ENCODE peak calls at places on chromosomes 6 and 20, in seven cellular contexts. One of them, this sample, is unnamed.

GRCh38 chr6:96898241-96898851 is 655 bp upstream of the NDUFAF4 start:
- DNase-seq in RCC 7860: no peak
- DNase-seq in fibroblast of lung: peak
- DNase-seq in endothelial cell: no peak
- DNase-seq in stimulated activated CD4-positive, alpha-beta T cell treated with anti-CD3 and anti-CD28 coated beads, Interleukin-4, amount 100 ng/mL, for 24 hours: no peak
- DNase-seq in ascending aorta: no peak
- DNase-seq in left cardiac atrium: no peak
- DNase-seq in this sample: no peak

GRCh38 chr20:24633026-24633425 is 163.6 kb downstream of the SYNDIG1 start:
- DNase-seq in left cardiac atrium: no peak
- DNase-seq in endothelial cell: no peak
- DNase-seq in fibroblast of lung: no peak
- DNase-seq in RCC 7860: no peak
- DNase-seq in stimulated activated CD4-positive, alpha-beta T cell treated with anti-CD3 and anti-CD28 coated beads, Interleukin-4, amount 100 ng/mL, for 24 hours: no peak
- DNase-seq in ascending aorta: peak
- DNase-seq in this sample: no peak

GRCh38 chr6:56025785-56026184 is 150.4 kb upstream of the BMP5 start:
- DNase-seq in stimulated activated CD4-positive, alpha-beta T cell treated with anti-CD3 and anti-CD28 coated beads, Interleukin-4, amount 100 ng/mL, for 24 hours: no peak
- DNase-seq in endothelial cell: no peak
- DNase-seq in RCC 7860: no peak
- DNase-seq in fibroblast of lung: no peak
- DNase-seq in ascending aorta: no peak
- DNase-seq in left cardiac atrium: no peak
- DNase-seq in this sample: no peak

GRCh38 chr6:134422426-134423231 is 104.7 kb upstream of the SGK1 start:
- DNase-seq in fibroblast of lung: peak
- DNase-seq in left cardiac atrium: no peak
- DNase-seq in stimulated activated CD4-positive, alpha-beta T cell treated with anti-CD3 and anti-CD28 coated beads, Interleukin-4, amount 100 ng/mL, for 24 hours: no peak
- DNase-seq in endothelial cell: no peak
- DNase-seq in RCC 7860: peak
- DNase-seq in ascending aorta: no peak
- DNase-seq in this sample: peak

GRCh38 chr6:56851541-56852248 is 103.2 kb upstream of the BEND6 start:
- DNase-seq in RCC 7860: peak
- DNase-seq in left cardiac atrium: no peak
- DNase-seq in ascending aorta: peak
- DNase-seq in endothelial cell: peak
- DNase-seq in fibroblast of lung: peak
- DNase-seq in stimulated activated CD4-positive, alpha-beta T cell treated with anti-CD3 and anti-CD28 coated beads, Interleukin-4, amount 100 ng/mL, for 24 hours: peak
- DNase-seq in this sample: peak

GRCh38 chr20:19095762-19096161 is 116.7 kb upstream of the SLC24A3 start:
- DNase-seq in stimulated activated CD4-positive, alpha-beta T cell treated with anti-CD3 and anti-CD28 coated beads, Interleukin-4, amount 100 ng/mL, for 24 hours: no peak
- DNase-seq in left cardiac atrium: no peak
- DNase-seq in fibroblast of lung: no peak
- DNase-seq in ascending aorta: no peak
- DNase-seq in endothelial cell: no peak
- DNase-seq in RCC 7860: no peak
- DNase-seq in this sample: no peak

GRCh38 chr6:160285541-160286105 is 27.0 kb upstream of the SLC22A2 start:
- DNase-seq in stimulated activated CD4-positive, alpha-beta T cell treated with anti-CD3 and anti-CD28 coated beads, Interleukin-4, amount 100 ng/mL, for 24 hours: no peak
- DNase-seq in ascending aorta: no peak
- DNase-seq in left cardiac atrium: no peak
- DNase-seq in fibroblast of lung: no peak
- DNase-seq in RCC 7860: no peak
- DNase-seq in endothelial cell: no peak
- DNase-seq in this sample: no peak

GRCh38 chr6:137188855-137189254 is 15.4 kb upstream of the IL22RA2 start:
- DNase-seq in RCC 7860: peak
- DNase-seq in stimulated activated CD4-positive, alpha-beta T cell treated with anti-CD3 and anti-CD28 coated beads, Interleukin-4, amount 100 ng/mL, for 24 hours: no peak
- DNase-seq in endothelial cell: no peak
- DNase-seq in ascending aorta: no peak
- DNase-seq in left cardiac atrium: no peak
- DNase-seq in fibroblast of lung: peak
- DNase-seq in this sample: no peak

GRCh38 chr20:60624066-60624465 is 628.0 kb upstream of the CDH4 start:
- DNase-seq in RCC 7860: no peak
- DNase-seq in fibroblast of lung: no peak
- DNase-seq in stimulated activated CD4-positive, alpha-beta T cell treated with anti-CD3 and anti-CD28 coated beads, Interleukin-4, amount 100 ng/mL, for 24 hours: no peak
- DNase-seq in ascending aorta: no peak
- DNase-seq in endothelial cell: no peak
- DNase-seq in left cardiac atrium: no peak
- DNase-seq in this sample: no peak

GRCh38 chr20:17227669-17228623 is 1.1 kb downstream of the PCSK2 start:
- DNase-seq in left cardiac atrium: no peak
- DNase-seq in stimulated activated CD4-positive, alpha-beta T cell treated with anti-CD3 and anti-CD28 coated beads, Interleukin-4, amount 100 ng/mL, for 24 hours: no peak
- DNase-seq in RCC 7860: no peak
- DNase-seq in ascending aorta: no peak
- DNase-seq in endothelial cell: peak
- DNase-seq in fibroblast of lung: no peak
- DNase-seq in this sample: no peak